ENCODE peak calls at places on chromosomes 5 and 9, in five cellular contexts. W is cardiac muscle cell, A is DND-41, H is fibroblast of villous mesenchyme, X is dorsolateral prefrontal cortex. B is an unnamed sample.

GRCh38 chr5:171207256-171207866 is 101.7 kb upstream of the TLX3 start:
- DNase-seq in W (peak), A (peak), H (peak), X (no peak), B (peak)

GRCh38 chr9:86202338-86202882 is 57.0 kb downstream of the C9orf153 start:
- DNase-seq in W (peak), A (peak), H (peak), X (no peak), B (peak)

GRCh38 chr5:44935262-44935661 is 126.5 kb downstream of the MRPS30 start:
- DNase-seq in W (peak), A (no peak), H (no peak), X (no peak), B (peak)

GRCh38 chr9:129887210-129888084 is 52.2 kb downstream of the USP20 start:
- DNase-seq in W (no peak), A (peak), H (peak), X (no peak), B (peak)

GRCh38 chr9:4553951-4554381 is 63.7 kb downstream of the SLC1A1 start:
- DNase-seq in W (no peak), A (no peak), H (peak), X (no peak), B (no peak)

GRCh38 chr9:112489876-112490661 is 3.4 kb downstream of the KIAA1958 start:
- DNase-seq in W (no peak), A (no peak), H (no peak), X (no peak), B (no peak)

GRCh38 chr5:151202381-151203139 is 21.3 kb downstream of the CCDC69 start:
- DNase-seq in W (no peak), A (no peak), H (peak), X (no peak), B (peak)

GRCh38 chr5:146137967-146138403 is 32.6 kb upstream of the PLAC8L1 start:
- DNase-seq in W (no peak), A (no peak), H (peak), X (no peak), B (no peak)

GRCh38 chr5:163306421-163306820 is 131.0 kb upstream of the CCNG1 start:
- DNase-seq in W (peak), A (no peak), H (no peak), X (no peak), B (peak)

GRCh38 chr5:54455413-54456157 is at the start of gene HSPB3:
- DNase-seq in W (peak), A (no peak), H (peak), X (peak), B (no peak)

GRCh38 chr9:37031902-37032301 is 2.2 kb downstream of the PAX5 start:
- DNase-seq in W (no peak), A (no peak), H (no peak), X (no peak), B (no peak)

GRCh38 chr9:128250839-128251558 is 24.8 kb downstream of the GOLGA2 start:
- DNase-seq in W (no peak), A (no peak), H (no peak), X (no peak), B (no peak)

GRCh38 chr5:91281409-91281808 is 101.7 kb downstream of the ARRDC3 start:
- DNase-seq in W (no peak), A (no peak), H (peak), X (no peak), B (no peak)

GRCh38 chr9:82781965-82782392 is 281.0 kb downstream of the RASEF start:
- DNase-seq in W (no peak), A (no peak), H (peak), X (no peak), B (no peak)

GRCh38 chr9:86721843-86722705 is 225.2 kb downstream of the GAS1 start:
- DNase-seq in W (no peak), A (no peak), H (peak), X (no peak), B (no peak)

GRCh38 chr5:168585119-168585912 is 6.1 kb upstream of the PANK3 start:
- DNase-seq in W (no peak), A (no peak), H (no peak), X (no peak), B (peak)

GRCh38 chr5:117947121-117947520 is 1041.2 kb downstream of the DTWD2 start:
- DNase-seq in W (no peak), A (no peak), H (no peak), X (no peak), B (no peak)

GRCh38 chr9:137301086-137301947 is 754 bp downstream of the NRARP start:
- DNase-seq in W (peak), A (no peak), H (peak), X (no peak), B (peak)

GRCh38 chr5:52987711-52988329 is 1.3 kb upstream of the ITGA2 start:
- DNase-seq in W (no peak), A (no peak), H (no peak), X (no peak), B (no peak)

GRCh38 chr5:133967715-133968056 is 739 bp downstream of the C5orf15 start:
- DNase-seq in W (no peak), A (no peak), H (peak), X (no peak), B (no peak)

GRCh38 chr5:34007116-34007674 is 655 bp downstream of the AMACR start:
- DNase-seq in W (peak), A (no peak), H (no peak), X (no peak), B (no peak)

GRCh38 chr9:88256216-88256615 is 117.9 kb upstream of the SPATA31C2 start:
- DNase-seq in W (no peak), A (no peak), H (no peak), X (no peak), B (no peak)

GRCh38 chr9:122695696-122696095 is 20.8 kb downstream of the OR1L3 start:
- DNase-seq in W (no peak), A (no peak), H (no peak), X (no peak), B (no peak)

GRCh38 chr5:96483878-96484277 is 50.8 kb upstream of the PCSK1 start:
- DNase-seq in W (peak), A (peak), H (peak), X (no peak), B (peak)

GRCh38 chr5:39709032-39709431 is 284.3 kb upstream of the DAB2 start:
- DNase-seq in W (no peak), A (no peak), H (no peak), X (no peak), B (no peak)

GRCh38 chr9:127961166-127961490 is 19.7 kb downstream of the EEIG1 start:
- DNase-seq in W (no peak), A (no peak), H (no peak), X (no peak), B (no peak)

GRCh38 chr9:120464176-120464575 is 115.8 kb downstream of the CDK5RAP2 start:
- DNase-seq in W (no peak), A (no peak), H (no peak), X (no peak), B (no peak)

GRCh38 chr5:179373961-179374505 is 28.8 kb upstream of the ADAMTS2 start:
- DNase-seq in W (no peak), A (no peak), H (no peak), X (peak), B (no peak)

GRCh38 chr5:107486489-107486888 is 184.2 kb downstream of the EFNA5 start:
- DNase-seq in W (no peak), A (peak), H (peak), X (no peak), B (peak)

GRCh38 chr9:38211002-38211401 is 142.0 kb upstream of the SHB start:
- DNase-seq in W (no peak), A (no peak), H (no peak), X (no peak), B (no peak)

GRCh38 chr5:35230043-35230611 is at the start of gene PRLR:
- DNase-seq in W (peak), A (no peak), H (peak), X (no peak), B (peak)

GRCh38 chr5:127813633-127814171 is 110.5 kb downstream of the CCDC192 start:
- DNase-seq in W (no peak), A (no peak), H (peak), X (no peak), B (no peak)

GRCh38 chr9:126674365-126675146 is 60.8 kb downstream of the LMX1B start:
- DNase-seq in W (no peak), A (no peak), H (no peak), X (no peak), B (no peak)

GRCh38 chr9:136075134-136075841 is 19.8 kb downstream of the NACC2 start:
- DNase-seq in W (no peak), A (no peak), H (no peak), X (no peak), B (no peak)

GRCh38 chr5:61279725-61280124 is 52.3 kb upstream of the ZSWIM6 start:
- DNase-seq in W (no peak), A (no peak), H (no peak), X (no peak), B (no peak)

GRCh38 chr5:61280205-61280604 is 51.9 kb upstream of the ZSWIM6 start:
- DNase-seq in W (no peak), A (no peak), H (peak), X (no peak), B (peak)

GRCh38 chr5:61283480-61283879 is 48.6 kb upstream of the ZSWIM6 start:
- DNase-seq in W (no peak), A (no peak), H (no peak), X (no peak), B (no peak)

GRCh38 chr5:61280766-61281427 is 51.2 kb upstream of the ZSWIM6 start:
- DNase-seq in W (no peak), A (no peak), H (no peak), X (no peak), B (no peak)

DNA sequence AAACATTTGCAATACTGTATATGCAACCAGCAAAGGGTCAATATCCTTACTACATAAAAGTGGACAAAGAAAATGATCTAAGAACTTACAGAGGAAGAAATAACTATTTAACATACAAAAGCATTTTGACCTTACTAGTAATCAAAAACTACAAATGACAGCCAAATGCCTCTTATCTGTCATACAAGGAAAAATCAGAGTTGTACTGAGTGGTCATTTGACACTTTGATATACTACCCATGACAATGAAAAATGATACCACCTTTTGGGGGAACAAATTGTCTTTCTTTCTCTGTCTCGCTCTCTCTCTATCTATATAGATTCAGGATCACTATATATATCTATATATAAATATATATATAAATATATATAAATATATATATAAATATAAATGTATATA is 50.4 kb upstream of the ZSWIM6 start:
- DNase-seq in W (no peak), A (no peak), H (no peak), X (no peak), B (no peak)
- H3K4me3 ChIP-seq in W (no peak), A (no peak), H (no peak), X (no peak), B (no peak)

GRCh38 chr5:79074641-79075040 is 5.1 kb downstream of the BHMT2 start:
- DNase-seq in W (no peak), A (no peak), H (peak), X (no peak), B (no peak)

GRCh38 chr5:79076819-79077218 is 7.3 kb downstream of the BHMT2 start:
- DNase-seq in W (no peak), A (no peak), H (no peak), X (no peak), B (no peak)

GRCh38 chr5:79080804-79081203 is 11.2 kb downstream of the BHMT2 start:
- DNase-seq in W (no peak), A (no peak), H (no peak), X (no peak), B (no peak)

GRCh38 chr5:79077680-79078365 is 8.3 kb downstream of the BHMT2 start:
- DNase-seq in W (no peak), A (no peak), H (peak), X (no peak), B (no peak)

DNA sequence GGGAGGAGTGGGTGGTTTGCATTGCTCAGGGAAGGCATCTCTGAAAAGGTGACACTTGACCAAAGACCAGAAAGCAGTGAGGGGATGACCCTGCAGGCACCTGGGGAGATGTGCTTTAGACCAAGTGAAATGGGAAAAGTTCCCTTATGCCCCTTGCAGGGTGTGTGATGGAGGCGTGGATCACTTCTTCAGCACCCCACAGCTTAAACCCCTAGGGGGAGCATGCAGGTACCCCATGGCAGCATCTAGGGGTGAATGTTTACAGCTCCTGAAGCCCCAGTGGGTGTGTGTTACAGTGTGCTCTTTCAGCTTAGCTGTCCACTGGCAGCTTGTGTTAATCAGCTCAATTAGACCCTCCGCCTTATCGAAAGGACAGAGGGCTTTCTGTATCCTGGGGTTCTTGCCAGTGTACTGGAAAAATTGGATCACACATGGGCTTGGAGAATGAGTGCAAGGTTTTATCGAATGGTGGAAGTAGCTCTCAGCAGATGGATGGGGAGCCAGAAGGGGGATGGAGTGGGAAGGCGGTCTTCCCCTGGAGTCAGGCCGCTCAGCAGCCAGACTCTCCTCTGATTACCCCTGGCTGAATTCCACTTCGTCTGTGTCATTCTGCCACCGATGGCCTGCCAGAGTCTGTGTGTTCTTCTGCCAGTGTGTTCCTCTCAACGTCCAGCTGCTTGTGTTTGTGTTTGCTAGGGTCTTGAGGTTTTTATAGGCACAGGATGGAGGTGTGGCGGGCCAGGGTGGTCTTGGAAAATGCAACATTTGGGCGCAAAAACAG is 6.3 kb downstream of the BHMT2 start:
- DNase-seq in W (no peak), A (no peak), H (no peak), X (no peak), B (no peak)
- TF ChIP-seq CTCF in W (no peak), A (peak), H (no peak), X (no peak), B (no peak)

DNA sequence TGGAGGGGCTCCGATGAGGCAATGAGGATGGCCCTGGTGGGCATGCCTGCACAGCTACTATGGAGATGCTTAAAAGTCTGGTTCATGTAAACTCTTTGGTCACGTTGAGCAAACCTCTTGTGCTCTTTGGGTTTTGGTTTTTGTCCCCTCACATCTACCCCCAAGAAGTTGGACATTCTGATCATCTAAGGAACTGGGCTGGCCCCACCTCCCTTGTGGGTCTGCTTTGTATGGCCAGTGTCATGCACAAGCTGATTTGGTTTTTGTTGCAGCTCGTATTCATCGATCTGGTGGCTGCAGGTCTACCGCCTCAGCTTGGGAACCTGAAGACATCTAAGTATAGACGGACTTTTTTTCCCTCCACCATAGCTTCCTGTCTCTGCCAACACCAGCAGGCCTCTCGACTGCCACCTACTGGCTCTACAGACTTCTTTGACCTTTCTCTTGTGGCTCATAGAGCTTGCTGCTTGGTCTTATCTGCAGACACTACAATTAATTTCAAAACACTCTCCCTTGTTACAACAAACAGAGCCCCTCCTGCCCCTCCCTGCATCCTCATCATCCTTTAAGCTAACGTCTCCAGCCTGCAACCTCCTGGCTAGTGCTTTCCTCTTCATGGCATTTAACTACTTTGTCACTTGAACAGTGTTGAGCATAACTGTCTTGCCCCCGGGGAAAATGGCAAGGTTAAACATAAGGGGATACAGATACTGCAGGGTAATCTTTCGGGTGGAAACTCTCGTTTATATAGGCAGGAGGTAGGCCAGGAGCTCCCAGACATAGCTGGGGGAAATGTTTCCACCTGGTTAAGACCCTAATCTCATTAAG is 34.5 kb downstream of the TSTD2 start:
- DNase-seq in W (peak), A (peak), H (peak), X (peak), B (peak)
- H3K4me3 ChIP-seq in W (no peak), A (no peak), H (no peak), X (no peak), B (no peak)

GRCh38 chr5:61766141-61766540 is 434.1 kb downstream of the ZSWIM6 start:
- DNase-seq in W (no peak), A (no peak), H (no peak), X (no peak), B (no peak)

GRCh38 chr5:61767231-61768080 is 435.4 kb downstream of the ZSWIM6 start:
- DNase-seq in W (no peak), A (no peak), H (no peak), X (no peak), B (no peak)

GRCh38 chr5:61765471-61765870 is 433.4 kb downstream of the ZSWIM6 start:
- DNase-seq in W (no peak), A (no peak), H (no peak), X (no peak), B (no peak)

GRCh38 chr5:61771062-61771461 is 439.0 kb downstream of the ZSWIM6 start:
- DNase-seq in W (no peak), A (no peak), H (no peak), X (no peak), B (no peak)

DNA sequence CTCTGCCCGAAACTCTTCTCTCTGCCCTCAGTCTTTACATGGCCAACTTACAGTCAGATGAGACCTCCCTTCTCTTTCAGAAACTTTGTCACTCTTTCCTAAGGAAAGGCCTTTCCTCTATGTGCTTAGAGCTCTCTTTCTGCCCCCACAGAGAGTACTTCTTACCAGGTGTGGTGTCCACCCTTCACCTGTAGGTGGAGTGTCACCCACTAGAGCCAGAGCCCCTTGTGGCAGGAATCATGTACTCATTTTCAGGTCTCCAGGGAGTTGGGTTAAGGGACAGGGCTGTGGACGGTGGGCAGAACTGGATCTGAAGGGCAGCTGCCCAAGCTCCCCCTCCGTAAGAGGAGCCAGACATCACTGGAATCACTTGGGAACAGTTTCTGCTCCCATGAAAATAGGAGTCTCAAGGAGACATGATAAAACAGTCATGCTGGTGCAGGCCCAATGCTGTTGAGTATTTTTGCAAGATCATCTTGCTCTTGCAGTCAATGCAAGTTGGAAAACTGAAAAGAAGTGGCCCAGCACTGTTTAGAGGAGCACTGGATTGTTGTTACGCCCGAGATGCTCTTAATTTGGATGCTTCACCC is 436.7 kb downstream of the ZSWIM6 start:
- DNase-seq in W (peak), A (peak), H (peak), X (no peak), B (peak)
- TF ChIP-seq CTCF in W (peak), A (peak), H (peak), X (no peak), B (peak)

GRCh38 chr9:105206821-105207699 is 37.4 kb upstream of the SLC44A1 start:
- DNase-seq in W (no peak), A (no peak), H (peak), X (no peak), B (no peak)
- H3K4me3 ChIP-seq in W (no peak), A (no peak), H (no peak), X (no peak), B (no peak)

DNA sequence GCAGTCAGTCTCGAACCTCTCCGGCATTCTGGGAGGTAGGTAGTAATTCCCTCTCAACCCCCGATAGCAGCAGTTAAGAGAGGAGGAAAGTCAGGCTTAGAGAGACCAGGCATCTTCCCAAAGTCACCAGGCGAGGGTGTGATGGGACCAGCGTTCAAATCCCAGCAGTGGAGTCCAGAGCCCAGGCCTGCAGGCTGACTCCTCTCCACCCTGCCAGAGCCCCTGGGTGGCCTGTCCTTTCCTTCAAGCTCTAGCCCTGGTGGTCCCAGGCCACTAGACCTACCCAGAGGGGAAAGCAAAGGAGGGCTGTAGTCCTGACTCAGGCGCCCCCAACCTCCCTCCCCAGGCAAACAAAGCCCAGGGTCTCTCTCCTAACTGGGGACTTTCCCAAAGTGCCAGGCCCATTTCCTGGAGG is 4.2 kb upstream of the NR5A1 start:
- DNase-seq in W (no peak), A (no peak), H (no peak), X (no peak), B (no peak)
- TF ChIP-seq CTCF in W (no peak), A (no peak), H (no peak), X (no peak), B (no peak)

DNA sequence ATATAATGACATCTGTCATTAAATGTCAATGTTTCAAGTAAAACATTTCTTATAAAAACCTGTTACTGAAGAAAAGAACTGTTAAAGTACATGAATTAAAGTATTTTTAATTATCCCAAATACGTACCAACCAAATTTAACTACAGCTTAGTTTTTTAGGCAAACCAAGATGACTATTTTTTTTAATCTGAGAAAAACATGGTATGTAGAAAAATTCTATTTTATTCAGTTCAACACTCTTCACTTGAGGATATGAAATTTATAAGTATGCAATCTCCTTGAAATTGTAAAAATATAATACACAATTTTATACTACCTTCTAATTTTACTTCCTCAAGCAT is 75.3 kb upstream of the IFNE start:
- DNase-seq in W (no peak), A (no peak), H (no peak), X (no peak), B (no peak)
- H3K4me3 ChIP-seq in W (no peak), A (no peak), H (peak), X (no peak), B (no peak)